ENCODE peak calls at places on chromosomes 3 and 15, in seven cellular contexts. K, M, I, U, W, G and L are unnamed samples.

GRCh38 chr15:80760971-80761370 is 18.2 kb upstream of the CEMIP start:
- DNase-seq in U (no peak), K (no peak), W (no peak), I (no peak), M (no peak), G (no peak), L (no peak)

GRCh38 chr15:90177012-90177411 is 24.1 kb upstream of the SEMA4B start:
- DNase-seq in G (no peak), I (no peak), K (no peak), W (no peak), M (no peak), U (no peak), L (no peak)

GRCh38 chr3:155739154-155739553 is 5.7 kb downstream of the PLCH1 start:
- DNase-seq in U (peak), W (peak), K (no peak), I (peak), G (no peak), M (no peak), L (no peak)

GRCh38 chr15:95845862-95846515 is 484.5 kb upstream of the NR2F2 start:
- DNase-seq in U (no peak), G (no peak), M (peak), K (no peak), W (no peak), I (peak), L (no peak)

GRCh38 chr3:98070840-98071239 is 16.1 kb upstream of the OR5AC2 start:
- DNase-seq in M (no peak), W (no peak), I (no peak), U (no peak), K (no peak), G (no peak), L (no peak)

GRCh38 chr15:46815765-46816164 is 901.5 kb upstream of the SEMA6D start:
- DNase-seq in W (no peak), M (no peak), U (peak), G (no peak), K (no peak), I (no peak), L (no peak)

GRCh38 chr3:39192490-39193092 is at the start of gene XIRP1:
- DNase-seq in G (no peak), I (peak), U (no peak), K (no peak), W (no peak), M (no peak), L (no peak)

GRCh38 chr15:86062646-86063193 is 17.0 kb upstream of the AGBL1 start:
- DNase-seq in M (no peak), W (no peak), K (no peak), I (no peak), U (no peak), G (no peak), L (no peak)

DNA sequence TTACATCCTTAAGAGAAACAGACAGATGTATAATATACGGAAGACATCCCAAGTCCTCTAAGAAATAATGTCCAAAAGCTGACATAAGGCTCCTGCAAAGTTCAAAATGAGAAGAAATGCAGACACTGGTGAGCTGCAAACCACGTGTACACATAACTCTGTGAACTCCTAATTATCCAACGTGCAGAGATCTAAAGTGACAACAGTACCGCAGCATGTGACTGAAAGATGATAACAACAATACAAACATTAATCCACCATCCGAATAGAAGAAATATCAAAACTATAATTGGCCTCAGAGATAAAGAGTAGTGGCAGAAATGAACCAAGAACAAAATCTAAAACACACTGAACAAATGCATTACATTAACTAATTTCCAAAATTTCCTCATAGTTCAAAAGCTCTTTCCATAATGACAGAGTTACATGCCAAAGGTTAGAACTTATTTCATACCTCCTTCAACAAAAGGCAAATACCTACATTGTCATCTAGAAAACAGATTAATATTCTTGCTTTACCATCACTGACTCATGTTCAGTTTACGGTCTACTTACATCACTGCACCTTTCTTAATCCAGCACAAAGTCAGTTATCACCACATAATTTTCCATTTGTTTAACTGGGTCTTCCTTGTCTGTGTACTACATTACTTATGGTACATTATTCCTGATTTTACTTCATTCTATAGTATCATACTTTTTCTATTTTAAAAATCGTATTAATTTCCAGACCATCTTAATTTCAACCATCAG is 2.2 kb downstream of the PDCD10 start:
- DNase-seq in M (no peak), I (peak), K (no peak), W (no peak), U (no peak), G (no peak), L (no peak)
- H3K4me3 ChIP-seq in M (no peak), I (no peak), K (no peak), W (no peak), U (no peak), G (no peak), L (no peak)

GRCh38 chr3:113070226-113071220 is 79.7 kb downstream of the GTPBP8 start:
- DNase-seq in M (no peak), G (no peak), K (no peak), W (peak), U (peak), I (peak), L (no peak)
- TF ChIP-seq CTCF in M (no peak), G (no peak), K (no peak), W (no peak), U (no peak), I (no peak), L (no peak)

GRCh38 chr3:184317201-184317600 is 2.8 kb downstream of the EIF4G1 start:
- DNase-seq in G (no peak), K (no peak), U (no peak), I (no peak), W (no peak), M (no peak), L (no peak)
- H3K4me3 ChIP-seq in G (peak), K (no peak), U (no peak), I (peak), W (peak), M (no peak), L (no peak)

GRCh38 chr15:88664151-88664778 is 25.4 kb downstream of the ISG20 start:
- DNase-seq in G (peak), W (peak), U (no peak), I (no peak), K (no peak), M (no peak), L (no peak)
- TF ChIP-seq CTCF in G (peak), W (peak), U (no peak), I (no peak), K (no peak), M (peak), L (peak)

DNA sequence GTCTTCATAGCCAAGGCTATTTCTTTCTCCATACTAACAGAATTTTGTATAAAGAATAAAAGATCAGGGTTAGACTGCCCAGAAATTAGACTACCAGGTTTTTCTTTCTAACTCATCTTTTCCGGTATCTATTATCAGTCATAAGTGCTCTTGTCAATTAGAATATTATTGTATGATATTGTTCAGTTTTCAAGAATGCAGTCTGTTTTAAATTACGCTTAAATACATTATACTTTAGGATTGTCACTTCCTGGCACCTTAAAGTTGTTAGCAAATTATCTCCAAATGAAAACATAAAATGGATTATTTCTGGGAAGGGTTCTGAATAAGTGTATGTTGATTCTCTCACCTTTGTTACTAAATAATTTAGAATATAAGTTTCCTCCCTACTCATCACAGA is 497.2 kb downstream of the IGSF11 start:
- DNase-seq in I (no peak), K (no peak), M (no peak), G (no peak), W (no peak), U (no peak), L (no peak)
- H3K4me3 ChIP-seq in I (no peak), K (no peak), M (no peak), G (no peak), W (no peak), U (no peak), L (no peak)

GRCh38 chr15:100910119-100910518 is 9.0 kb upstream of the LRRK1 start:
- DNase-seq in U (no peak), K (no peak), M (no peak), W (no peak), I (no peak), G (no peak), L (no peak)
- TF ChIP-seq CTCF in U (peak), K (no peak), M (no peak), W (no peak), I (no peak), G (no peak), L (peak)